ENCODE peak calls at places on chromosomes 2 and 18, in seven cellular contexts. D is neuronal stem cell, I is mesendoderm, N is mesenchymal stem cell, A is H1, M is H9, E is trophoblast cell. W is an unnamed sample.
A peak's percentile ranks its signal among the peaks of the same experiment; 100 is the strongest.

GRCh38 chr18:40249390-40250080 is 1705.5 kb upstream of the PIK3C3 start:
- DNase-seq in D (no peak), I (peak; percentile 65), N (peak; percentile 11), A (no peak), M (no peak), E (no peak), W (peak; percentile 6)

GRCh38 chr2:102062802-102063201 is 71.0 kb downstream of the IL1R2 start:
- DNase-seq in D (no peak), I (no peak), N (no peak), A (no peak), M (no peak), E (no peak), W (no peak)

GRCh38 chr18:10057401-10057800 is 143.6 kb downstream of the VAPA start:
- DNase-seq in D (no peak), I (no peak), N (no peak), A (no peak), M (no peak), E (no peak), W (no peak)

GRCh38 chr2:85468704-85469349 is 50.3 kb downstream of the SH2D6 start:
- DNase-seq in D (no peak), I (peak; percentile 92), N (no peak), A (peak; percentile 21), M (peak; percentile 59), E (peak; percentile 85), W (peak; percentile 58)

GRCh38 chr2:159124441-159124911 is 156.0 kb downstream of the TANC1 start:
- DNase-seq in D (no peak), I (peak; percentile 78), N (peak; percentile 98), A (no peak), M (no peak), E (peak; percentile 63), W (peak; percentile 92)

GRCh38 chr2:113111823-113112287 is 15.5 kb upstream of the IL1RN start:
- DNase-seq in D (no peak), I (no peak), N (no peak), A (no peak), M (no peak), E (peak; percentile 14), W (no peak)

GRCh38 chr2:2791606-2792005 is 460.5 kb upstream of the MYT1L start:
- DNase-seq in D (no peak), I (no peak), N (no peak), A (no peak), M (no peak), E (no peak), W (no peak)

GRCh38 chr18:5058768-5059539 is 138.1 kb downstream of the AKAIN1 start:
- DNase-seq in D (no peak), I (no peak), N (no peak), A (no peak), M (no peak), E (no peak), W (no peak)

GRCh38 chr2:177692042-177692823 is 299.7 kb downstream of the AGPS start:
- DNase-seq in D (no peak), I (no peak), N (peak; percentile 4), A (no peak), M (no peak), E (no peak), W (no peak)

GRCh38 chr2:186862869-186863709 is 14.1 kb upstream of the ZSWIM2 start:
- DNase-seq in D (peak; percentile 32), I (peak; percentile 28), N (peak; percentile 51), A (no peak), M (no peak), E (no peak), W (peak; percentile 35)

GRCh38 chr2:233352141-233352842 is 2.0 kb upstream of the DGKD start:
- DNase-seq in D (no peak), I (no peak), N (no peak), A (no peak), M (no peak), E (no peak), W (no peak)

GRCh38 chr2:32937602-32938450 is 8.9 kb upstream of the LTBP1 start:
- DNase-seq in D (no peak), I (peak; percentile 87), N (peak; percentile 53), A (no peak), M (peak; percentile 78), E (peak; percentile 85), W (peak; percentile 52)

GRCh38 chr2:86225581-86225980 is 26.3 kb downstream of the MRPL35 start:
- DNase-seq in D (no peak), I (no peak), N (no peak), A (no peak), M (no peak), E (no peak), W (no peak)

GRCh38 chr2:9631976-9632700 is 1.3 kb upstream of the YWHAQ start:
- DNase-seq in D (no peak), I (peak; percentile 66), N (peak; percentile 77), A (no peak), M (peak; percentile 66), E (peak; percentile 60), W (no peak)

GRCh38 chr18:40159141-40160017 is 1795.7 kb upstream of the PIK3C3 start:
- DNase-seq in D (peak; percentile 26), I (peak; percentile 52), N (peak; percentile 48), A (no peak), M (no peak), E (no peak), W (peak; percentile 40)

GRCh38 chr2:205683179-205683978 is 1.1 kb downstream of the NRP2 start:
- DNase-seq in D (no peak), I (no peak), N (peak; percentile 92), A (no peak), M (no peak), E (no peak), W (peak; percentile 79)

GRCh38 chr2:174846941-174847938 is 83.0 kb upstream of the CHRNA1 start:
- DNase-seq in D (no peak), I (peak; percentile 87), N (peak; percentile 79), A (no peak), M (peak; percentile 49), E (no peak), W (peak; percentile 97)

GRCh38 chr18:79542876-79543750 is 136.5 kb upstream of the CTDP1 start:
- DNase-seq in D (no peak), I (no peak), N (no peak), A (no peak), M (peak; percentile 12), E (no peak), W (no peak)

GRCh38 chr18:74468547-74469014 is 11.5 kb upstream of the DIPK1C start:
- DNase-seq in D (no peak), I (no peak), N (no peak), A (no peak), M (no peak), E (no peak), W (no peak)

GRCh38 chr2:27763907-27764267 is 7.6 kb upstream of the MRPL33 start:
- DNase-seq in D (no peak), I (no peak), N (no peak), A (no peak), M (no peak), E (no peak), W (no peak)

DNA sequence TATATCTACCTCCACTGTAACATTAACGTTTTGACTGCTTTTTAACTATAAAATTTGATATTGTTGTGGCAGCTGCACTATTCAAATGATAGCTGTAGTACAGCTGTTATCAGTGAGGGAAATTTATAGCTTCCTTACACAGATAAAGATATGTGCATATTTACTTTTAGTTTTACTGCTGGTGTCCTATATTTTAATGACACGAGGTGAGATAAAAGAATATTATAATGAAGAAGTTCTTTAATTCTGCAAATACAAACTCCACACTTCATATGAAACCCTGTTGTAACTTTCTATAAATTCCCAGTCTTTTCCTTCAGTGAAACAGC is 427.8 kb upstream of the ZEB2 start:
- DNase-seq in D (no peak), I (no peak), N (no peak), A (no peak), M (no peak), E (no peak), W (no peak)
- H4K8ac ChIP-seq in D (no peak overlapping the region), I (no peak overlapping the region), N (no peak overlapping the region), A (no peak overlapping the region), M (no peak overlapping the region), E (no peak overlapping the region), W (no peak overlapping the region)

GRCh38 chr2:45843136-45843535 is 191.7 kb downstream of the PRKCE start:
- DNase-seq in D (no peak), I (no peak), N (no peak), A (no peak), M (no peak), E (no peak), W (no peak)

GRCh38 chr2:45840481-45840880 is 189.0 kb downstream of the PRKCE start:
- DNase-seq in D (no peak), I (no peak), N (no peak), A (no peak), M (no peak), E (no peak), W (no peak)

GRCh38 chr2:45841752-45842407 is 190.4 kb downstream of the PRKCE start:
- DNase-seq in D (no peak), I (no peak), N (no peak), A (no peak), M (no peak), E (no peak), W (no peak)

GRCh38 chr2:45845566-45845965 is 194.1 kb downstream of the PRKCE start:
- DNase-seq in D (no peak), I (no peak), N (no peak), A (no peak), M (no peak), E (no peak), W (no peak)

GRCh38 chr2:45845058-45845457 is 193.6 kb downstream of the PRKCE start:
- DNase-seq in D (no peak), I (no peak), N (peak; percentile 30), A (no peak), M (no peak), E (no peak), W (no peak)
- H3K4me2 ChIP-seq in D (no peak overlapping the region), I (no peak overlapping the region), N (no peak overlapping the region), A (no peak overlapping the region), M (no peak overlapping the region), E (no peak overlapping the region), W (no peak overlapping the region)

GRCh38 chr2:55879976-55880375 is 43.6 kb downstream of the EFEMP1 start:
- DNase-seq in D (no peak), I (no peak), N (peak; percentile 31), A (no peak), M (no peak), E (no peak), W (peak; percentile 44)
- H2BK5ac ChIP-seq in D (no peak overlapping the region), I (no peak overlapping the region), N (no peak overlapping the region), A (no peak overlapping the region), M (no peak overlapping the region), E (no peak overlapping the region), W (peak overlapping the region; percentile 97)

DNA sequence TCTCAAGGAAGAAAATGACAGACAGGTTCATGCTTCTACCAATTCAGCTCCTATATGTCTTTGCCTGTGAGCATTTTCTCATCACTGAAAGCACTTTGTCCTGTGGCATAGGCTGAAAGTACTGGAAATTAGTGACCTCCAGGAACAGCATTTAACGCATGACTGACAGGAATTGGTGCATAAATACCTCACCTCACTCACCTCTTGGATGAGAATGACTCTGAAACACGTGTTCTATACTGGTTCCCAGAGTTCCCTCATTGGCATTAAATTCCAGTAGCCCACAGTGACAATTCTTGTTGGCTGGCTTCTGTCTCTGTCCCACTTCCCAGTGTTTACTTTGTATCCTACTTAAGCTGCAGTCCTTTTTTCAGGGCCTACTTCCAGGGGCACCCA is 83.4 kb upstream of the MAPRE2 start:
- DNase-seq in D (no peak), I (peak; percentile 3), N (no peak), A (no peak), M (no peak), E (no peak), W (no peak)
- H4K8ac ChIP-seq in D (no peak overlapping the region), I (no peak overlapping the region), N (no peak overlapping the region), A (no peak overlapping the region), M (no peak overlapping the region), E (no peak overlapping the region), W (no peak overlapping the region)